ENCODE peak calls at places on chromosomes 13 and 19, in seven cellular contexts. W is H1, I is BJ, U is GM20000, Q is AG09319, L is adrenal gland, P is mammary epithelial cell. O is an unnamed sample.

GRCh38 chr13:39417643-39418042 is 185.3 kb downstream of the LHFPL6 start:
- DNase-seq in P (peak; percentile 21), Q (no peak), I (no peak), U (no peak), W (peak; percentile 47), L (no peak), O (no peak)

GRCh38 chr13:23956106-23956505 is 58.8 kb upstream of the C1QTNF9B start:
- DNase-seq in Q (no peak), P (peak; percentile 90), W (no peak), L (no peak), I (no peak), U (no peak), O (no peak)

GRCh38 chr13:100442095-100442832 is 146.3 kb downstream of the GGACT start:
- DNase-seq in L (no peak), P (no peak), I (no peak), Q (no peak), W (no peak), U (no peak), O (no peak)

GRCh38 chr19:34316247-34316646 is 48.7 kb upstream of the GPI start:
- DNase-seq in Q (no peak), I (no peak), L (no peak), U (no peak), P (no peak), W (no peak), O (no peak)

GRCh38 chr19:42122691-42123607 is 9.3 kb downstream of the POU2F2 start:
- DNase-seq in U (peak; percentile 67), P (no peak), W (no peak), I (no peak), Q (no peak), L (no peak), O (peak; percentile 72)

GRCh38 chr13:114004416-114005205 is 30.7 kb upstream of the C13orf46 start:
- DNase-seq in L (peak; percentile 10), Q (no peak), P (no peak), I (no peak), W (no peak), U (no peak), O (no peak)

GRCh38 chr13:46071590-46072249 is 19.2 kb upstream of the ZC3H13 start:
- DNase-seq in W (no peak), Q (no peak), L (no peak), U (peak; percentile 59), P (no peak), I (no peak), O (peak; percentile 57)

GRCh38 chr13:42876810-42877550 is 95.6 kb downstream of the FAM216B start:
- DNase-seq in W (no peak), U (no peak), P (peak; percentile 79), L (no peak), Q (no peak), I (no peak), O (no peak)

GRCh38 chr19:3369337-3370213 is 3.2 kb downstream of the NFIC start:
- DNase-seq in L (peak; percentile 88), W (no peak), P (peak; percentile 56), U (peak; percentile 63), Q (no peak), I (no peak), O (peak; percentile 64)

GRCh38 chr13:20570540-20570939 is 3.6 kb downstream of the IFT88 start:
- DNase-seq in L (no peak), W (no peak), I (no peak), Q (no peak), U (no peak), P (peak; percentile 4), O (no peak)

GRCh38 chr13:83941669-83942335 is 59.5 kb upstream of the SLITRK1 start:
- DNase-seq in I (no peak), L (no peak), W (no peak), Q (no peak), P (peak; percentile 69), U (no peak), O (no peak)

GRCh38 chr19:18687740-18688465 is 4.4 kb downstream of the CRTC1 start:
- DNase-seq in W (no peak), I (no peak), L (no peak), U (no peak), Q (no peak), P (no peak), O (no peak)

GRCh38 chr19:40962460-40962961 is 28.6 kb upstream of the CYP2B6 start:
- DNase-seq in P (peak; percentile 35), Q (no peak), I (peak; percentile 5), L (peak; percentile 18), W (no peak), U (no peak), O (no peak)

GRCh38 chr13:110232756-110233155 is 74.2 kb downstream of the COL4A1 start:
- DNase-seq in L (no peak), I (no peak), Q (no peak), W (no peak), U (no peak), P (no peak), O (no peak)

GRCh38 chr19:4369109-4369887 is 25.9 kb downstream of the MPND start:
- DNase-seq in W (no peak), L (no peak), I (no peak), Q (no peak), P (peak; percentile 94), U (peak; percentile 83), O (peak; percentile 78)

GRCh38 chr19:15893498-15893897 is 4.4 kb downstream of the CYP4F2 start:
- DNase-seq in W (no peak), U (no peak), I (no peak), Q (no peak), P (no peak), L (no peak), O (no peak)

GRCh38 chr19:6100284-6100915 is 9.9 kb downstream of the RFX2 start:
- DNase-seq in Q (no peak), U (peak; percentile 60), L (no peak), I (no peak), W (no peak), P (no peak), O (peak; percentile 52)

GRCh38 chr19:48547722-48548121 is 4.2 kb upstream of the SULT2B1 start:
- DNase-seq in I (no peak), U (no peak), W (no peak), P (no peak), L (no peak), Q (no peak), O (no peak)

GRCh38 chr13:36453518-36453917 is 21.2 kb downstream of the CCNA1 start:
- DNase-seq in I (no peak), U (no peak), L (no peak), Q (no peak), P (no peak), W (no peak), O (no peak)

GRCh38 chr19:55304279-55304978 is 20.6 kb downstream of the BRSK1 start:
- DNase-seq in Q (no peak), U (peak; percentile 78), W (no peak), P (peak; percentile 52), I (no peak), L (no peak), O (peak; percentile 54)

GRCh38 chr13:37209621-37210020 is 104.2 kb upstream of the CSNK1A1L start:
- DNase-seq in Q (no peak), I (no peak), W (no peak), U (no peak), P (no peak), L (no peak), O (no peak)

GRCh38 chr13:113663934-113664333 is 3.1 kb upstream of the GRK1 start:
- DNase-seq in W (no peak), I (no peak), Q (no peak), L (peak; percentile 8), U (no peak), P (no peak), O (no peak)

GRCh38 chr13:113034451-113035208 is 65.6 kb downstream of the MCF2L start:
- DNase-seq in U (no peak), P (peak; percentile 40), W (no peak), I (no peak), Q (peak; percentile 14), L (peak; percentile 71), O (no peak)

GRCh38 chr19:46349311-46349993 is 2.6 kb downstream of the PPP5C start:
- DNase-seq in Q (no peak), I (no peak), W (no peak), U (no peak), L (no peak), P (no peak), O (no peak)

GRCh38 chr19:46346821-46347571 is at the start of gene PPP5C:
- DNase-seq in U (peak; percentile 95), P (peak; percentile 88), W (peak; percentile 78), L (peak; percentile 93), Q (peak; percentile 83), I (peak; percentile 39), O (peak; percentile 97)

GRCh38 chr19:46347985-46348384 is 1.1 kb downstream of the PPP5C start:
- DNase-seq in U (no peak), L (no peak), I (no peak), P (no peak), W (no peak), Q (no peak), O (no peak)

GRCh38 chr19:46345157-46345556 is 1.7 kb upstream of the PPP5C start:
- DNase-seq in P (no peak), I (no peak), U (no peak), L (no peak), Q (no peak), W (no peak), O (no peak)

GRCh38 chr19:46347572-46347883 is 641 bp downstream of the PPP5C start:
- DNase-seq in L (no peak), W (no peak), U (no peak), Q (no peak), I (no peak), P (no peak), O (no peak)
- TF ChIP-seq CTCF in L (no peak), W (no peak), U (no peak), Q (no peak), I (no peak), P (no peak), O (no peak)

DNA sequence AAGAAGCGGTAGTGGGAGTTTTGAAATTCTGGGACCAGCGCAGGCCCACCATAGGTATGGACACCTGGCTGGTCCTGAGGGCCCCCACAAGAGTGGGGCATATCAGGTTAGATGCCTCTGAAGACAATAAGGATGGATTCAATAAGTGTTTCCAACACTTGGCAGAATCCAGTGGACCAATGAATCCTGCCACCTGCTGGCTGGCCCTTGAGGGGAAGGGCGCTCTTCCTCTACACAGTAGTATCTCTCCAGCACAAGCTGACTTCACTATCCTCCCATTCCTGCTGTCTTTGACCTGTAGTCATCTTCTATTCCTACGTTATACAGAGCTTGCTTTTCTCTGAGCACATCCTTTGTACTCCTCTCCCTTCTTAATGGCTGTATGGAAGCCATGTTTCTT is 199.7 kb upstream of the TSHZ3 start:
- DNase-seq in U (no peak), Q (peak; percentile 19), W (no peak), P (peak; percentile 6), L (peak; percentile 24), I (no peak), O (no peak)
- TF ChIP-seq CTCF in U (no peak), Q (peak; percentile 79), W (peak; percentile 68), P (peak; percentile 73), L (peak; percentile 43), I (peak; percentile 77), O (no peak)

GRCh38 chr13:49679244-49679643 is 12.0 kb downstream of the EBPL start:
- DNase-seq in U (peak; percentile 53), L (no peak), P (no peak), I (no peak), W (no peak), Q (no peak), O (peak; percentile 43)
- TF ChIP-seq CTCF in U (no peak), L (no peak), P (peak; percentile 47), I (peak; percentile 30), W (no peak), Q (peak; percentile 17), O (peak; percentile 58)

DNA sequence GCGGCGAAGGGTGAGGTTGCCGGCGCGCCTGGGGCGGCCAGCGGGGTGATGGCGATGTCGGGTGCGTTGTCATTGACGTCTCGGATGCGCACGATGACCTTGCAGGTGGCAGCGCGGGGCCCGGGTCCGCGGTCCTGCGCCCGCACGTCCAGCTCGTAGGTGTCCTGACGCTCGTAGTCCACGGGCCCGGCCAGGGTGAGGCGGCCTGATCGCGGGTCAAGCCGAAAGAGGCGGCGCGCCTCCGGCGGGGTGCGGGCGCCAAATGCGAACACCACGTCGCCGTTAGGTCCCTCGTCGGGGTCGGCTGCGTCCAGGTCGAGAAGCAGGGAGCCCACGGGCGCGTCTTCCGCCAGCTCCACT is 1.1 kb downstream of the PCDH8 start:
- DNase-seq in Q (no peak), I (no peak), L (no peak), P (no peak), W (no peak), U (no peak), O (no peak)
- TF ChIP-seq CTCF in Q (no peak), I (no peak), L (no peak), P (no peak), W (no peak), U (no peak), O (no peak)